ENCODE peak calls at places on chromosomes 1 and 21, in five cellular contexts. P is kidney, E is tibial nerve, F is body of pancreas, L is adrenal gland. H is an unnamed sample.
A peak's percentile ranks its signal among the peaks of the same experiment; 100 is the strongest.

GRCh38 chr1:151978910-151979309 is 14.7 kb downstream of the S100A10 start:
- DNase-seq in P (no peak), F (no peak), E (no peak), L (no peak), H (no peak)

GRCh38 chr1:76868916-76869315 is 1.6 kb downstream of the ST6GALNAC5 start:
- DNase-seq in E (no peak), P (peak; percentile 61), L (peak; percentile 51), F (no peak), H (no peak)

GRCh38 chr1:41557751-41558455 is 73.4 kb upstream of the EDN2 start:
- DNase-seq in L (no peak), E (no peak), P (no peak), F (no peak), H (no peak)

GRCh38 chr21:31426235-31426797 is 82.3 kb upstream of the TIAM1 start:
- DNase-seq in E (no peak), P (no peak), F (no peak), L (no peak), H (no peak)

GRCh38 chr1:55781944-55782482 is 566.8 kb upstream of the USP24 start:
- DNase-seq in E (no peak), P (no peak), L (peak; percentile 26), F (peak; percentile 26), H (no peak)

GRCh38 chr1:190022709-190023108 is 455.0 kb downstream of the BRINP3 start:
- DNase-seq in E (no peak), P (no peak), L (no peak), F (no peak), H (no peak)

GRCh38 chr1:247331172-247331525 is 518 bp downstream of the ZNF496 start:
- DNase-seq in F (peak; percentile 72), P (peak; percentile 91), E (peak; percentile 47), L (peak; percentile 74), H (peak; percentile 46)

GRCh38 chr1:111597433-111597832 is 22.2 kb upstream of the RAP1A start:
- DNase-seq in F (no peak), E (no peak), L (no peak), P (no peak), H (no peak)

GRCh38 chr21:36430841-36431240 is 45.6 kb downstream of the CHAF1B start:
- DNase-seq in L (no peak), E (no peak), P (no peak), F (peak; percentile 37), H (no peak)

GRCh38 chr21:36428789-36429671 is 43.8 kb downstream of the CHAF1B start:
- DNase-seq in L (no peak), P (no peak), F (no peak), E (no peak), H (no peak)

GRCh38 chr21:36427502-36427901 is 42.3 kb downstream of the CHAF1B start:
- DNase-seq in E (no peak), F (no peak), P (no peak), L (no peak), H (no peak)

GRCh38 chr21:36431252-36431651 is 46.1 kb downstream of the CHAF1B start:
- DNase-seq in F (no peak), P (no peak), L (no peak), E (no peak), H (no peak)

DNA sequence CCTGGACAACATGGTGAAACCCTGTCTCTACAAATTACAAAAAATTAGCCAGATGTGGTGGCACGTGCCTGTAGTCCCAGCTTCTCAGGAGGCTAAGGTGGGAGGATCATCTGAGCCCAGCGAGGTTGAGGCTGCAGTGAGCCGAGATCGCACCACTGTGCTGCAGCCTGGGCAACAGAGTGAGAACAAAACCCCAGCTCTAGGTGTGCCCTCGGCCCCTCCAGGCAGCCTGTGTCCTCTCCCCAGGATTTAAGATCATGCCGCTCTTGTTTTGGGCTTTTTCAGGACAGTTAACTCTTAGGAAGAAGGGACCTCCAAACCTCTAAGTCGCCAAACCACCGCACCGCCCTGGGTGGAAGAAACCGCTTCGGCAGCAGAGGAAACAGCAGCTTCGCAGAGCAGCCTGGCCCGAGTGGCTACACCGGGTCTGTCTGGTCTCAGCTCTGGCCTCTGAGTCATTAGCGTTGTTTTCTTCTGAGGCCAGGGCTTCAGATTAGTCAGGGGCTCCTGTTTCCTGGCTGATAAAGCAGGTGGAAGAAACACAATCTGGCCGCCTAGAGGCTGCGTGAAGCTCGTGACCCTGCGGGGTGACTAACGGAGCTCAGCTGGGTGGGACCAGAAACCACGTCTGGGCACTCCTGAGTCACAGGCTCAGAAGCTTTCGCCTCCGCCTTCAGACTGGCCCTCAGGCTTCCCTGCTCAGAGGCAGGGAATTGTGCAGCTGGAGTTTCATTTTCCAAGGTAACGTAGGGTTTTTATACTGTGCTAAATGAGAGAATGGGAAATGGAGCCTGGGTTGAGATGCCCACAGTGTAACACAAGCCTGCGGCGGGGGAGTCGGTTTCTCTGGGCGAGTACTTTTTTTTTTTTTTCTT is 44.7 kb downstream of the CHAF1B start:
- DNase-seq in L (peak; percentile 95), F (peak; percentile 94), P (peak; percentile 95), E (peak; percentile 71), H (peak; percentile 56)
- TF ChIP-seq CTCF in L (peak; percentile 30), F (no peak), P (no peak), E (no peak), H (no peak)

GRCh38 chr1:26851106-26851684 is 11.8 kb upstream of the SFN start:
- DNase-seq in P (no peak), F (no peak), L (no peak), E (no peak), H (no peak)
- TF ChIP-seq CTCF in P (no peak), F (no peak), L (no peak), E (no peak), H (no peak)

DNA sequence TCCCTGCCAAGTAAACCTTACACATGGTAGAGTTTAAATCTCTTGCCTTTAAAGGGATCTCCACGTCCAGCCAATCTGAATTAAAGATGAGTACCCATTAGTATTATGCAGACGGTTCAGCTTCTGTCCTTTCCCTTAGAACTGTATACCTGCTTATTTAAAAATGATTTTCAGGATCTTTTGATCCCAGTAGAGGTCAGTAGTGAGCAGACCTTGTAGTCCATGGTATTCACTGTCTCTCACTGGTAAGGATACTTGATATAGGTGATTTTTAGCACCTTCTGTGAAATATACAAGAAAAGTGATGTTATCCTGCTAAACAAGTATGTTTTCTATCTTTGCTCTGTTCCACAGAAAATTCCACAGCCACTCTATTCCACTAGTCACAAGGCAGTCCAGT is 1211.6 kb upstream of the ADGRL4 start:
- DNase-seq in P (no peak), E (no peak), F (no peak), L (no peak), H (no peak)
- TF ChIP-seq CTCF in P (peak; percentile 44), E (no peak), F (peak; percentile 38), L (peak; percentile 48), H (no peak)

GRCh38 chr1:244209955-244210354 is 158.9 kb downstream of the ZBTB18 start:
- DNase-seq in L (no peak), E (no peak), P (no peak), F (no peak), H (no peak)

GRCh38 chr1:244211559-244211944 is 160.5 kb downstream of the ZBTB18 start:
- DNase-seq in E (peak; percentile 27), P (no peak), F (no peak), L (no peak), H (no peak)

GRCh38 chr1:244212792-244213475 is 161.9 kb downstream of the ZBTB18 start:
- DNase-seq in P (no peak), E (no peak), F (no peak), L (no peak), H (no peak)

GRCh38 chr1:244212219-244212618 is 161.1 kb downstream of the ZBTB18 start:
- DNase-seq in F (no peak), L (no peak), E (no peak), P (no peak), H (no peak)

DNA sequence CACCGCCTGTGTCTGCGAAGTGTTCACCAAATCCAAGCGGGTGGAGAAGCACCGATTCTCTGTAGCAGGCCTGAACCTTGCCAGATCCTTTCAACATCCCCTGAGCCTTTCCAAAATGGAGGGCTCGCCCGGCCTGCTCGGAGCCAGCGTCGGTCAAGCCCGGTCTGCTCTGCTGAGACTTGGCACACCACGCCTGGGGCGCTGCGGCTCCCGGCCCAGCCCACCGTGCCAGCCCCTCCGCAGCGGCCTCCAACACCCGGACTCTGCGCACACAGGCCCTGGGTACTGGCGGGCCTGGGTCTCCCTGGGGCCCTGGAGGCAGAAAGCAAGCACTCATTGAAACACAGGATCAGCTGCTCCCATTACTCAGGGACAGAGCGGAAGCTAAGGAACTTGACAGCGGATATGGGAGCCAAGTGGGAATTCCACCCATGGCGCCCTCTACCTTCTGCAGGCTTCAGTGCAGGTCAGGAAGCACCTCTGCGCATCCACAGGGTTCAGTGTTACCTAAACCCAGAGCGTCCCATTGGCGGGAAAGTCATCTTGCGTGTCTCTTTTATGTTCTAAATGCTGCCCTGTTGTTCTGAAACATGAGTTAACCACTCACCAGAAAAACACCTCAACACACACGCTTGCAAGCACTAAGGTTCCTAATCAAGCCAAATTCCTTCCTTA is 159.9 kb downstream of the ZBTB18 start:
- DNase-seq in P (no peak), E (no peak), L (peak; percentile 32), F (peak; percentile 22), H (no peak)
- TF ChIP-seq CTCF in P (peak; percentile 24), E (no peak), L (peak; percentile 30), F (peak; percentile 28), H (no peak)

GRCh38 chr21:44371596-44371995 is 18.2 kb downstream of the TRPM2 start:
- DNase-seq in P (peak; percentile 12), F (no peak), E (no peak), L (no peak), H (no peak)
- TF ChIP-seq CTCF in P (no peak), F (no peak), E (no peak), L (no peak), H (no peak)

GRCh38 chr1:228487336-228488106 is at the start of gene RNF187:
- DNase-seq in L (peak; percentile 90), F (peak; percentile 87), P (peak; percentile 96), E (peak; percentile 82), H (peak; percentile 58)
- TF ChIP-seq CTCF in L (no peak), F (no peak), P (no peak), E (no peak), H (no peak)

GRCh38 chr1:214603819-214604252 is 841 bp downstream of the CENPF start:
- DNase-seq in P (no peak), F (no peak), L (no peak), E (no peak), H (no peak)

GRCh38 chr1:214604543-214604942 is 1.5 kb downstream of the CENPF start:
- DNase-seq in F (no peak), E (no peak), P (no peak), L (no peak), H (no peak)

DNA sequence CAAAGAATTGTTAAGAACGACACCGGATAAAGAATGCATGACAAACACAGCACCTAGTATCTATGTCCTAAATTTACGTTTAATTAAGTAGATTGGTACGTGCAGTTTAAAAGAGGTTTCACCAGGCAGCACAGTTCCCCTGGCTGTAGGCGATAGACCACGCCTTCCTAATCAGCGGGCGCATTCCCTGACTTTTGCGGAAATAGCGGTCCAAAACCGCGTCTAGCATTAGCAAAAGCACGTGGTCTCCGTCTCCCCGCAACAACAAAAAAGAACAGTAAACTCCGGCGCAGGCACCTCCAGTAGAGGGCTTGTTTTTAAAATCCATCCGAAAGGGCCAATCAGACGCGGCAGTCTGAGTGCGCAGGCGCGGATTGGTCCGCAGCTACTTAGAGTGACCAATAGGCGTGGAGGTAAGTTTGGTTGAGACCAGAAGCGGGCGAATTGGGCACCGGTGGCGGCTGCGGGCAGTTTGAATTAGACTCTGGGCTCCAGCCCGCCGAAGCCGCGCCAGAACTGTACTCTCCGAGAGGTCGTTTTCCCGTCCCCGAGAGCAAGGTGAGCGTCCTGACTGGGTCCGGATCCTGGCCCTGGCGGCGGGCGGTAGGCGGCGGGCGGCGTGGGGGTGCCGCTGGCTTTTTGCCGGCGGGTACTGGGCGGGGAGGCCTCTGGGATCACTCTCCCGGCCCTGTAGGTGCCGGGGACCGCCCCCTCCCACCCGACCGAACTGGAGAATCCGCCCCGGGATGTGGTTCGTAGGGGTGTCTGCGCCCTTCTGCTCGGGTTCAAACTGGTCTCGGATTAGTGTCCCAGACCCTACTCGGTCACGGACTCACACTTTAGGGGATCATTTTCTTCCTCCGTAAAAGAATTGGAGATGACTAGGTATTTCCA is at the start of gene CENPF:
- DNase-seq in F (peak; percentile 95), L (peak; percentile 98), P (peak; percentile 97), E (peak; percentile 94), H (peak; percentile 88)
- TF ChIP-seq CTCF in F (peak; percentile 13), L (peak; percentile 46), P (peak; percentile 11), E (peak; percentile 36), H (no peak)